ENCODE peak calls at places on chromosomes 13 and 19, in six cellular contexts. O, T, K, W, N and C are unnamed samples.

GRCh38 chr13:19864018-19864338 is 529 bp upstream of the ZMYM5 start:
- DNase-seq in T (peak), O (peak), W (peak), N (peak), K (peak), C (no peak)

GRCh38 chr13:36101157-36101556 is 30.0 kb downstream of the DCLK1 start:
- DNase-seq in W (no peak), O (no peak), N (no peak), T (no peak), K (no peak), C (no peak)

GRCh38 chr19:42095814-42096230 is 19.9 kb downstream of the ZNF574 start:
- DNase-seq in T (no peak), N (no peak), W (no peak), O (no peak), K (no peak), C (no peak)

GRCh38 chr19:8079988-8080387 is 27.4 kb downstream of the CCL25 start:
- DNase-seq in O (no peak), T (no peak), N (no peak), W (no peak), K (no peak), C (no peak)

GRCh38 chr13:78497702-78498319 is 105.5 kb downstream of the POU4F1 start:
- DNase-seq in N (no peak), T (no peak), K (no peak), O (no peak), W (no peak), C (no peak)

GRCh38 chr19:14603990-14604387 is 21.1 kb downstream of the CLEC17A start:
- DNase-seq in O (no peak), K (no peak), W (no peak), N (no peak), T (no peak), C (no peak)

GRCh38 chr13:112119192-112120030 is 52.5 kb downstream of the SOX1 start:
- DNase-seq in O (no peak), K (no peak), N (no peak), T (no peak), W (peak), C (no peak)

GRCh38 chr19:55642153-55643002 is 1.1 kb upstream of the ZNF581 start:
- DNase-seq in O (no peak), K (peak), W (peak), T (no peak), N (peak), C (no peak)

GRCh38 chr19:2479556-2480194 is 3.7 kb downstream of the GADD45B start:
- DNase-seq in T (no peak), W (no peak), K (peak), N (no peak), O (no peak), C (no peak)

GRCh38 chr13:31733066-31733465 is 6.3 kb upstream of the RXFP2 start:
- DNase-seq in W (no peak), K (peak), N (peak), O (no peak), T (no peak), C (no peak)
- H3K4me3 ChIP-seq in W (no peak), K (peak), N (no peak), O (no peak), T (no peak), C (peak)

GRCh38 chr19:40322951-40323615 is 25.1 kb downstream of the C19orf47 start:
- DNase-seq in K (no peak), T (no peak), O (peak), N (no peak), W (no peak), C (no peak)
- H3K4me3 ChIP-seq in K (no peak), T (no peak), O (no peak), N (no peak), W (no peak), C (no peak)

GRCh38 chr13:99055286-99056073 is 77.6 kb upstream of the DOCK9 start:
- DNase-seq in W (no peak), T (no peak), N (no peak), K (no peak), O (no peak), C (no peak)

GRCh38 chr13:99058527-99059495 is 80.9 kb upstream of the DOCK9 start:
- DNase-seq in W (no peak), O (no peak), N (no peak), T (no peak), K (no peak), C (no peak)

GRCh38 chr13:99053636-99054233 is 75.9 kb upstream of the DOCK9 start:
- DNase-seq in W (no peak), N (no peak), O (no peak), K (no peak), T (no peak), C (no peak)

GRCh38 chr13:99057310-99057975 is 79.6 kb upstream of the DOCK9 start:
- DNase-seq in O (no peak), T (peak), N (no peak), W (no peak), K (peak), C (no peak)

GRCh38 chr13:99056381-99057014 is 78.6 kb upstream of the DOCK9 start:
- DNase-seq in T (no peak), K (peak), N (no peak), O (no peak), W (no peak), C (no peak)
- H3K4me3 ChIP-seq in T (no peak), K (no peak), N (no peak), O (no peak), W (no peak), C (no peak)

GRCh38 chr13:98997051-98997730 is 19.3 kb upstream of the DOCK9 start:
- DNase-seq in K (no peak), O (no peak), W (no peak), T (no peak), N (no peak), C (no peak)
- H3K4me3 ChIP-seq in K (no peak), O (no peak), W (no peak), T (no peak), N (no peak), C (no peak)

DNA sequence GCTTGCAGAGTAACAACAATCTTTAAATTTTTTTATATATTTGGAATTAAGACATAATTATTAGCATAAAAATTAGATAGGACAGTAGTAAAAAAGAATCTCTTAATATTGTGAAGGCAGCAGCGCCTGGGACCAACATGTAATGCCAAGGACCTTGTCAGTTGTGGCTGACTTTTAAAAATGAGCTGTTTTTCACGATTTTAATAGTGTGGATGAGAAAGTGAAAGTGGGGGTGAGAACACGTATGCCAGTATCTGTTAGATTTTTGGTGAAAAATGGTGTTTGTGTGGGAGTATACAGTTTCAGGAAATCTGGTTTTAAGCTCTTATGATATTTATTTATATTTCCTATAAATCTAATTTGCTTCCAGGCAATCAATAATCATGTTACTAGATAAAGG is 125.2 kb downstream of the LMO7 start:
- DNase-seq in N (no peak), T (no peak), K (no peak), O (no peak), W (no peak), C (no peak)
- H3K4me3 ChIP-seq in N (peak), T (no peak), K (no peak), O (no peak), W (peak), C (peak)

DNA sequence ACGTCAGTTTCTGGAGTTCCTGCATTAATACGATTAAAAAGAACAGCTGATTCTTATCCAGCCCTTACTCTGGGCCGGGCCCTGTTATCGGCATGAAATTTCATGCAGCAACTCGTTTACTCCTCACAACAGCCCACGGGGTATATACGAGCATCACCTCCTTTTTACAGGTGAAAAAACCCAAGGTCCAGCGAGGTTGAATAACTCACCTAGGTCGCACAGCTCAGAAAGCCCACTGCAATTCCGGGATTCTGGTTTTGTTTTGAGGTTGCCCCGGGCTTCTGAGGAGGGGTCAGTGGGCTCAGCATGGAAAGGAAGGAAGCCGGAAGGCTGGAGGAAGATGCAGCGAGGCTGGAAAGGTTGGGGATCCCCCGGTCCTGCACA is 577 bp upstream of the ACP7 start:
- DNase-seq in T (no peak), W (no peak), N (no peak), O (no peak), K (no peak), C (no peak)
- H3K4me3 ChIP-seq in T (peak), W (peak), N (no peak), O (peak), K (peak), C (peak)